ENCODE peak calls at places on chromosomes 12 and 14, in four cellular contexts. Y is esophagus muscularis mucosa, R is Peyer's patch, Z is WERI-Rb-1. A is an unnamed sample. For H3K36me3, the result is how much of the 10 kb centered on the place peaks cover.

GRCh38 chr14:56176530-56176929 is 58.3 kb downstream of the PELI2 start:
- DNase-seq in Z (no peak), Y (no peak), R (no peak), A (no peak)

GRCh38 chr12:120321382-120322202 is 6.0 kb downstream of the PLA2G1B start:
- DNase-seq in Y (no peak), Z (peak), R (no peak), A (no peak)

GRCh38 chr12:124402281-124403066 is 107.6 kb downstream of the RFLNA start:
- DNase-seq in Z (no peak), R (no peak), Y (no peak), A (no peak)

GRCh38 chr12:95788637-95789036 is 1.9 kb downstream of the NTN4 start:
- DNase-seq in Z (no peak), R (no peak), Y (no peak), A (peak)

GRCh38 chr14:74804219-74804825 is 41.2 kb downstream of the YLPM1 start:
- DNase-seq in Y (no peak), R (peak), Z (no peak), A (peak)

GRCh38 chr12:46357438-46358324 is 14.9 kb downstream of the SLC38A2 start:
- DNase-seq in Y (no peak), R (no peak), Z (no peak), A (peak)

GRCh38 chr14:61140872-61141271 is 140.3 kb downstream of the TMEM30B start:
- DNase-seq in Y (no peak), R (no peak), Z (no peak), A (no peak)

GRCh38 chr12:80763874-80764273 is 47.2 kb downstream of the MYF5 start:
- DNase-seq in R (no peak), Y (no peak), Z (peak), A (peak)

GRCh38 chr12:42084522-42084921 is 60.2 kb downstream of the GXYLT1 start:
- DNase-seq in R (no peak), Z (no peak), Y (no peak), A (no peak)

GRCh38 chr14:103118663-103119404 is 4.4 kb upstream of the TNFAIP2 start:
- DNase-seq in Z (no peak), Y (no peak), R (peak), A (no peak)

GRCh38 chr12:103855896-103856657 is 15.0 kb upstream of the NT5DC3 start:
- DNase-seq in Y (no peak), R (no peak), Z (no peak), A (no peak)

GRCh38 chr14:50010752-50011151 is 105.6 kb downstream of the VCPKMT start:
- DNase-seq in Z (no peak), R (no peak), Y (no peak), A (no peak)

GRCh38 chr14:55975281-55975905 is 142.8 kb upstream of the PELI2 start:
- DNase-seq in Y (no peak), R (no peak), Z (no peak), A (peak)

GRCh38 chr12:18754118-18754707 is 16.3 kb downstream of the CAPZA3 start:
- DNase-seq in R (no peak), Y (no peak), Z (no peak), A (no peak)
- H3K4me3 ChIP-seq in R (no peak), Y (peak), Z (no peak), A (no peak)

GRCh38 chr14:31950760-31951637 is 126.1 kb upstream of the ARHGAP5 start:
- DNase-seq in Z (peak), R (peak), Y (no peak), A (peak)
- H3K27ac ChIP-seq in Z (peak), R (no peak), Y (no peak), A (peak)

GRCh38 chr14:91299483-91300115 is 55.1 kb upstream of the GPR68 start:
- DNase-seq in Z (no peak), Y (no peak), R (no peak), A (no peak)
- H3K36me3 ChIP-seq in Z (half or more), Y (under half), R (half or more), A (under half)

GRCh38 chr12:13126494-13126893 is 23.0 kb upstream of the GSG1 start:
- DNase-seq in Z (no peak), Y (no peak), R (no peak), A (no peak)
- H3K4me3 ChIP-seq in Z (no peak), Y (no peak), R (no peak), A (no peak)

GRCh38 chr12:53065470-53065869 is 13.7 kb downstream of the SPRYD3 start:
- DNase-seq in R (no peak), Z (no peak), Y (no peak), A (no peak)

GRCh38 chr12:53067074-53067992 is 11.9 kb downstream of the SPRYD3 start:
- DNase-seq in Z (no peak), Y (no peak), R (no peak), A (no peak)

GRCh38 chr12:53066594-53066978 is 12.6 kb downstream of the SPRYD3 start:
- DNase-seq in Y (no peak), Z (no peak), R (no peak), A (no peak)

GRCh38 chr12:53064613-53065415 is 14.4 kb downstream of the SPRYD3 start:
- DNase-seq in Y (no peak), R (no peak), Z (no peak), A (no peak)

DNA sequence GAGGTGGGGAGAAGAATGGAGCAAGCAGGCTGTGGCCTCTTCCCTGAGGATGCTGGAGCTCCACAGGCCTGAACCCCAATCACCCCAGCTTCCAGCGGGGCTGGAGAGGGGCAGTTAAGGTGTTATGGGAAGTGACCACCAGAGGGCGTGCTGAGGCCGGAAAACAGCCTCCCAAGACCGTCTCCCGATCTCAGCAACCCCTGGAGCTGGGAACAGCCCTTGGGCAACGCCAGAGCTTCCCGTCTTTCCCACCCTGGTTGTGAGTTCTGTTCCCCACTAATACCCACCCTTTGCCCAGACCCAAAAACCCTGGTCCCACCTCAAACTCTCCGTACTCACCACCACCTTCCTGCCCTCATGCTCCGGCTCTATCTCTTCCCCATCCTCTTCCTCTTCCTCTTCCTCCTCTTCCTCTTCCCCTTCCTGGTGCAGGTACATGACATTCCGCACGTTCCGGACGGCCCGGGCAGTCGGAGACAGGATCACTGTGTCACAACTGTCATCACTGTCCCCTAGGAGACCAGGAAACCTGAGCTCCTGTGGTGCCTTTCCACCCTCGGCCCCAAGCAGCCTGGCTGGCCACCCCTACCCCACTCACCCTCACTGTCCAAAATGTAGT is 13.1 kb downstream of the SPRYD3 start:
- DNase-seq in R (peak), Y (no peak), Z (peak), A (peak)
- H3K27ac ChIP-seq in R (peak), Y (peak), Z (no peak), A (no peak)

GRCh38 chr12:113935459-113935858 is 30.7 kb downstream of the RBM19 start:
- DNase-seq in Z (no peak), R (no peak), Y (no peak), A (no peak)
- H3K36me3 ChIP-seq in Z (under half), R (half or more), Y (half or more), A (under half)

GRCh38 chr12:57236925-57237652 is 7.6 kb downstream of the SHMT2 start:
- DNase-seq in R (no peak), Z (peak), Y (no peak), A (peak)

GRCh38 chr12:57238854-57239554 is 9.5 kb downstream of the SHMT2 start:
- DNase-seq in Y (peak), R (peak), Z (peak), A (peak)

GRCh38 chr12:57239587-57240068 is 10.1 kb downstream of the SHMT2 start:
- DNase-seq in Y (no peak), R (no peak), Z (no peak), A (no peak)

GRCh38 chr12:57237653-57237951 is 8.1 kb downstream of the SHMT2 start:
- DNase-seq in Y (no peak), R (no peak), Z (no peak), A (no peak)

GRCh38 chr12:57237952-57238853 is 8.7 kb downstream of the SHMT2 start:
- DNase-seq in R (no peak), Y (no peak), Z (no peak), A (peak)
- H3K4me3 ChIP-seq in R (peak), Y (peak), Z (peak), A (peak)

GRCh38 chr12:52279683-52280318 is 5.4 kb downstream of the KRT86 start:
- DNase-seq in R (peak), Z (no peak), Y (no peak), A (no peak)

GRCh38 chr12:52280319-52280795 is 5.9 kb downstream of the KRT86 start:
- DNase-seq in R (no peak), Z (no peak), Y (peak), A (peak)

GRCh38 chr12:52277486-52278245 is 3.2 kb downstream of the KRT86 start:
- DNase-seq in Y (no peak), Z (no peak), R (peak), A (peak)

GRCh38 chr12:52278530-52278929 is 4.1 kb downstream of the KRT86 start:
- DNase-seq in Y (no peak), R (peak), Z (no peak), A (no peak)

DNA sequence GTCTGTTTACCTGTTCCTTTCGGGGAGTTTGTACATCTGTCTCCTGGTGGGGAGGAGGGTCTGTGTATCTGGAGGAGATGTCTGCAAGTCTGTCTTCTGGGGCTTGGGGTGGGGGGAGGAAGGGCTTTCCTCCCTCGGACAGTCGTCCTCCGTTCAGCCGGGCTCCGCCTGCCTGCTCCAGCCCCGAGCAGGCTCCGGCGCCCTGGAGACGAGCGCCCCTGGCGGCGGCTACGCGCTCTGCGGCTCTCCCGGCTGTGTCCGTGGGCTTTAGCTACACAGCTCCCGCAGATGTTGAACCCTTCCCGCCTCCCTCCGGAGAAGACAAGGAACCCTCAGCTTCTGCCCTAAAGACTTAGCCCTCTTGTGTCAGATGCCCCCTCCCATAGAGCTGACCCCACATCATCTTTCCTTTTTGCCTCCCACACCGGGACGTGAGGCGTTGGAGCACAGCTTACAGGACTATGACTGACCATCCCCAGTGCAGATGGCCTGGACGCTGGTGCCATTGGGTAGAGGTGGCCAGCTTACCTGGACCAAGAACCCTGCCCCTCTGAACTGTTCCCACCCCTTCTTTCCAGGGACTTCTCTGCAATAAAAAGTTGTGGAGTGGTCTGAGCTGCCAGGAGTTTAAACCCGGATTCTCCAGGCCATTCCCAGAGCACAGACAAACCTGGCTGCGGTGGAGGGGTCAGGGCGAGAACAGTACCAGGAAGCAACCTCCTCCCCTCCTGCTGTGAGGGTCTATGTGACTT is 4.7 kb downstream of the KRT86 start:
- DNase-seq in Z (peak), Y (peak), R (peak), A (peak)
- H3K27ac ChIP-seq in Z (no peak), Y (peak), R (no peak), A (no peak)

GRCh38 chr12:123242083-123242904 is 9.1 kb downstream of the MTRFR start:
- DNase-seq in Z (no peak), R (no peak), Y (no peak), A (no peak)

GRCh38 chr12:123245678-123246077 is 12.4 kb downstream of the MTRFR start:
- DNase-seq in Y (no peak), Z (no peak), R (no peak), A (no peak)

GRCh38 chr12:123238330-123238682 is 5.1 kb downstream of the MTRFR start:
- DNase-seq in Y (no peak), R (no peak), Z (no peak), A (no peak)

GRCh38 chr12:123238961-123239360 is 5.7 kb downstream of the MTRFR start:
- DNase-seq in Z (no peak), R (no peak), Y (no peak), A (no peak)

DNA sequence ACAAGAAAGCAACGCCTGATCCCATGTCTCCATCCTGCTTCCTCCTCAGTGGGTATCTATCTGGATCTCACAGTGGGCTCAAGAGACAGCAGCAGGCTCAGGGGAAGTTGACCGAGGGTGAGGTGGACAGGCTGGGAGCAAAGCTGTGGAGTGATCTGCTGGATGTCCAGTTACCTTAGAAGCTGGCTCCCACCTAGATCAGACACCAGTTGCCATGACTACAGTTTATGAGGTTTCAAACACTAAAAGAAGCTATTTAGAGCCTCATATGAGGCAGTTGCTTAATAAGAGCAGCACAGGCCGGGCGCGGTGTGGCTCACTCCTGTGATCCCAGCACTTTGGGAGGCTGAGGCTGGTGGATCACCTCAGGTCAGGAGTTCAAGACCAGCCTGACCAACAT is 10.6 kb downstream of the MTRFR start:
- DNase-seq in Z (no peak), Y (no peak), R (no peak), A (no peak)
- H3K36me3 ChIP-seq in Z (under half), Y (under half), R (under half), A (under half)

DNA sequence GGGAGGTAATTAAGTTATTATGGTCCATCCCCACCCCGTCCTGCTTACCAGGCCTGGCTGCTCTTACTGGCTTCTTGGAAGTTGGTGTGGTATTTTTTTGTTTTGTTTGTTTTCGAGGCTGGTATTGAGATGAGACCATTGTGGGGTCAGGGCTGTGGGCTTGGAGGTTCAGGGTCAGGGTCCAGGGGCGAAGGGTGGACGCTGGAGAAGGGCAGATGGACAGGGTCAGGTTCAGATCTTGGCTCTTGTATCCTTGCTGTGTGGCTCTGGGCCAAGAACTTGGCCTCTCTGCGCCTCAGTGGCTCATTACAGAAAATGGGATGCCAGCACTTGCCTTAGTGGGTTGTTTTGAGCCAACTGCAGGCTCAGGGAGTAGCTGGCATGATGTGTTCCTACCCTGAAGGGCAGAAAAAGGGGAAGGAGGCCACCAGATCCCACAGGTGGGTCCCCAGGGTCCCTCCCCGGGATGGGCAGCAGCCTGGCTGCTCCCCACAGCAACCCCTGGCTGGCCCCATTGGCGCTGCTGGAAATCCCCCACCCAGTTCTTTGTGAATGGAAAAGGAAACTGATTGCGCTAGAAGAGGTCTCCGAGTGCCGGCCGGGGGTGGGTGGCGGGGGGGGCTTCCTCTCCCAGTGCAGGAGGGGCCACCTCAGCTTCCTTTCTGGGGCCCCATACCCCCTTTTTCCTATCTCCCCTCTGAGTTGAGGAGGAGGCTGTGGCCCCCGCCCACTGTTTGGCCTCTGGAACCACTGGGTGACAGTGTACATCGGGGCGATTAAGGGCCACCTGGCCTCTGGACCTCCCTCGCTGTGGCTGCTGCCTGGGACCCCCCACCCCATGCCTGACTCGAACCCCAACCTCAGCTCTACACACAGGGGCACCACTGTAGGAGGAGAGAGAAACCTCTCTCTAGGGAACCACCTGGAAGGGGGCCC is 25.0 kb downstream of the SH2B3 start:
- DNase-seq in Z (no peak), Y (no peak), R (peak), A (no peak)
- H3K4me3 ChIP-seq in Z (no peak), Y (no peak), R (peak), A (no peak)